ENCODE peak calls at places on chromosome 21, in four cellular contexts. One of them, this sample, is unnamed.
A peak's percentile ranks its signal among the peaks of the same experiment; 100 is the strongest.

GRCh38 chr21:46020581-46020980 is 39.0 kb downstream of the COL6A1 start:
- DNase-seq in ascending aorta: no peak
- DNase-seq in MM.1S: no peak
- DNase-seq in effector memory CD4-positive, alpha-beta T cell: no peak
- DNase-seq in this sample: no peak

GRCh38 chr21:42716074-42716473 is 62.7 kb downstream of the PDE9A start:
- DNase-seq in ascending aorta: no peak
- DNase-seq in MM.1S: no peak
- DNase-seq in effector memory CD4-positive, alpha-beta T cell: no peak
- DNase-seq in this sample: no peak

GRCh38 chr21:42235593-42235992 is 16.7 kb downstream of the ABCG1 start:
- DNase-seq in ascending aorta: no peak
- DNase-seq in MM.1S: no peak
- DNase-seq in effector memory CD4-positive, alpha-beta T cell: no peak
- DNase-seq in this sample: no peak

GRCh38 chr21:14987370-14988170 is 77.2 kb downstream of the NRIP1 start:
- DNase-seq in ascending aorta: no peak
- DNase-seq in MM.1S: no peak
- DNase-seq in effector memory CD4-positive, alpha-beta T cell: no peak
- DNase-seq in this sample: no peak

GRCh38 chr21:16179732-16180131 is 449.9 kb downstream of the USP25 start:
- DNase-seq in ascending aorta: no peak
- DNase-seq in MM.1S: no peak
- DNase-seq in effector memory CD4-positive, alpha-beta T cell: no peak
- DNase-seq in this sample: no peak

GRCh38 chr21:42651515-42652401 is 1.7 kb upstream of the PDE9A start:
- DNase-seq in ascending aorta: no peak
- DNase-seq in MM.1S: no peak
- DNase-seq in effector memory CD4-positive, alpha-beta T cell: no peak
- DNase-seq in this sample: no peak

GRCh38 chr21:25421327-25422028 is 185.8 kb downstream of the MRPL39 start:
- DNase-seq in ascending aorta: no peak
- DNase-seq in MM.1S: peak; percentile 47
- DNase-seq in effector memory CD4-positive, alpha-beta T cell: peak; percentile 19
- DNase-seq in this sample: peak; percentile 14

GRCh38 chr21:34157456-34158025 is 84.2 kb downstream of the MRPS6 start:
- DNase-seq in ascending aorta: no peak
- DNase-seq in MM.1S: no peak
- DNase-seq in effector memory CD4-positive, alpha-beta T cell: no peak
- DNase-seq in this sample: no peak

GRCh38 chr21:42471206-42471605 is 24.8 kb downstream of the RSPH1 start:
- DNase-seq in ascending aorta: no peak
- DNase-seq in MM.1S: no peak
- DNase-seq in effector memory CD4-positive, alpha-beta T cell: no peak
- DNase-seq in this sample: no peak

GRCh38 chr21:44931137-44931500 is 8.7 kb upstream of the SLX9 start:
- DNase-seq in ascending aorta: no peak
- DNase-seq in MM.1S: no peak
- DNase-seq in effector memory CD4-positive, alpha-beta T cell: no peak
- DNase-seq in this sample: no peak

GRCh38 chr21:17784604-17785402 is 34.4 kb downstream of the C21orf91 start:
- DNase-seq in ascending aorta: no peak
- DNase-seq in MM.1S: peak; percentile 85
- DNase-seq in effector memory CD4-positive, alpha-beta T cell: no peak
- DNase-seq in this sample: no peak

GRCh38 chr21:15066231-15066577 is 1.4 kb upstream of the NRIP1 start:
- DNase-seq in ascending aorta: no peak
- DNase-seq in MM.1S: no peak
- DNase-seq in effector memory CD4-positive, alpha-beta T cell: no peak
- DNase-seq in this sample: no peak

GRCh38 chr21:42799948-42800347 is 79.4 kb downstream of the WDR4 start:
- DNase-seq in ascending aorta: no peak
- DNase-seq in MM.1S: no peak
- DNase-seq in effector memory CD4-positive, alpha-beta T cell: no peak
- DNase-seq in this sample: no peak

GRCh38 chr21:26513212-26513611 is 59.9 kb downstream of the CYYR1 start:
- DNase-seq in ascending aorta: peak; percentile 69
- DNase-seq in MM.1S: no peak
- DNase-seq in effector memory CD4-positive, alpha-beta T cell: no peak
- DNase-seq in this sample: no peak

GRCh38 chr21:26405071-26405470 is 168.0 kb downstream of the CYYR1 start:
- DNase-seq in ascending aorta: no peak
- DNase-seq in MM.1S: no peak
- DNase-seq in effector memory CD4-positive, alpha-beta T cell: no peak
- DNase-seq in this sample: no peak

GRCh38 chr21:43031121-43031624 is 44.5 kb downstream of the CBS start:
- DNase-seq in ascending aorta: no peak
- DNase-seq in MM.1S: no peak
- DNase-seq in effector memory CD4-positive, alpha-beta T cell: no peak
- DNase-seq in this sample: no peak

GRCh38 chr21:31678478-31678877 is 19.0 kb downstream of the SOD1 start:
- DNase-seq in ascending aorta: no peak
- DNase-seq in MM.1S: no peak
- DNase-seq in effector memory CD4-positive, alpha-beta T cell: no peak
- DNase-seq in this sample: no peak

GRCh38 chr21:46124083-46124925 is 26.4 kb downstream of the COL6A2 start:
- DNase-seq in ascending aorta: peak; percentile 56
- DNase-seq in MM.1S: no peak
- DNase-seq in effector memory CD4-positive, alpha-beta T cell: no peak
- DNase-seq in this sample: peak; percentile 6

GRCh38 chr21:41819856-41820281 is 53.0 kb upstream of the RIPK4 start:
- DNase-seq in ascending aorta: no peak
- DNase-seq in MM.1S: no peak
- DNase-seq in effector memory CD4-positive, alpha-beta T cell: no peak
- DNase-seq in this sample: no peak

GRCh38 chr21:28253378-28253777 is 739.3 kb downstream of the LTN1 start:
- DNase-seq in ascending aorta: no peak
- DNase-seq in MM.1S: no peak
- DNase-seq in effector memory CD4-positive, alpha-beta T cell: no peak
- DNase-seq in this sample: no peak

GRCh38 chr21:46069719-46070279 is 28.1 kb upstream of the COL6A2 start:
- DNase-seq in ascending aorta: peak; percentile 11
- DNase-seq in MM.1S: no peak
- DNase-seq in effector memory CD4-positive, alpha-beta T cell: no peak
- DNase-seq in this sample: no peak

GRCh38 chr21:29163381-29164115 is 33.1 kb downstream of the MAP3K7CL start:
- DNase-seq in ascending aorta: no peak
- DNase-seq in MM.1S: no peak
- DNase-seq in effector memory CD4-positive, alpha-beta T cell: no peak
- DNase-seq in this sample: no peak

GRCh38 chr21:45330075-45330781 is 42.5 kb upstream of the POFUT2 start:
- DNase-seq in ascending aorta: no peak
- DNase-seq in MM.1S: no peak
- DNase-seq in effector memory CD4-positive, alpha-beta T cell: no peak
- DNase-seq in this sample: no peak

DNA sequence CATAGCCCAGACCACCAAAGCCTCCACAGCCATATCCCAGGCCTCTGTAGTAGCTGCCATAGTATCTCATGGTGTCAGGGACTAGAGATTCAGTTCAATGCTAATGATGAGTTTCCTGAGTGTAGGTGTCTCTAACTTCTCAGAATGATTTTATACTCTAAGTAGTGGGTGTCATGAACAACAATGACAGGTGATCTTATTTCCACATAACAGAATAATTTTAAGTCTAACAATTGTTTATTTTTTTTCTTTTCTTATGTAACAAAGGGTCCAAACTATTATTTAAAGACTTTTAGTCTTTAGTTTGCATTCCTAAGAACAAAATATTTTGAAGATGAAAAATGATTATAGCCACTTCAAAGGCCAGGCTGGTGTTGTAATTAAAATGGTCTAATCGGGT is at the start of gene KRTAP19-6:
- DNase-seq in ascending aorta: no peak
- DNase-seq in MM.1S: no peak
- DNase-seq in effector memory CD4-positive, alpha-beta T cell: no peak
- DNase-seq in this sample: no peak
- H3K9me3 ChIP-seq in ascending aorta: no peaks in the 10 kb centered on the region
- H3K9me3 ChIP-seq in MM.1S: no peaks in the 10 kb centered on the region
- H3K9me3 ChIP-seq in effector memory CD4-positive, alpha-beta T cell: no peaks in the 10 kb centered on the region
- H3K9me3 ChIP-seq in this sample: no peaks in the 10 kb centered on the region

GRCh38 chr21:30315701-30316100 is 4.4 kb downstream of the KRTAP26-1 start:
- DNase-seq in ascending aorta: no peak
- DNase-seq in MM.1S: no peak
- DNase-seq in effector memory CD4-positive, alpha-beta T cell: no peak
- DNase-seq in this sample: no peak
- H3K9me3 ChIP-seq in ascending aorta: no peaks in the 10 kb centered on the region
- H3K9me3 ChIP-seq in MM.1S: no peaks in the 10 kb centered on the region
- H3K9me3 ChIP-seq in effector memory CD4-positive, alpha-beta T cell: no peaks in the 10 kb centered on the region
- H3K9me3 ChIP-seq in this sample: no peaks in the 10 kb centered on the region

DNA sequence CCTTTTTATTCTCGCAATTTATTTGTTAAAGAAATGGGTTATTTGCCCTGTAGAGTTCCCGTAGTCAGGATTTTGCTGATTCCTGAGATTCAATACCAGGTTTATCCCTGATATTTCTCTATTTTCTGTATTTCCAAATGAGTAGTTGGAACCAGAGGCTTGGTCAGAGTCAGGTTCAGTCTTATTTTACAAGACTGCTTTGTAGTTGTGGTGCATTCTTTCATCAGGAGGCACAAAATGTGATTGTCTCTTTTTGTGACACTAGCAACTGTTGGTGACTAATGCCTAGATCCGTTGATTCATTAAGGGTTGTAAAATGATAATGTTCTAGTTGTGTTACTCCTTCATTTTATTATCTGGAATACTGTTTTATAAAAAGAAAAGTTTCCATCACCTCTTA is 95.5 kb upstream of the TPTE start:
- DNase-seq in ascending aorta: no peak
- DNase-seq in MM.1S: no peak
- DNase-seq in effector memory CD4-positive, alpha-beta T cell: no peak
- DNase-seq in this sample: no peak
- H3K9me3 ChIP-seq in ascending aorta: no peaks in the 10 kb centered on the region
- H3K9me3 ChIP-seq in MM.1S: no peaks in the 10 kb centered on the region
- H3K9me3 ChIP-seq in effector memory CD4-positive, alpha-beta T cell: peaks cover 11% of the 10 kb centered on the region
- H3K9me3 ChIP-seq in this sample: peaks cover 4% of the 10 kb centered on the region

GRCh38 chr21:37681711-37682110 is 234.5 kb downstream of the KCNJ6 start:
- DNase-seq in ascending aorta: no peak
- DNase-seq in MM.1S: no peak
- DNase-seq in effector memory CD4-positive, alpha-beta T cell: no peak
- DNase-seq in this sample: no peak
- H3K9me3 ChIP-seq in ascending aorta: no peaks in the 10 kb centered on the region
- H3K9me3 ChIP-seq in MM.1S: no peaks in the 10 kb centered on the region
- H3K9me3 ChIP-seq in effector memory CD4-positive, alpha-beta T cell: no peaks in the 10 kb centered on the region
- H3K9me3 ChIP-seq in this sample: no peaks in the 10 kb centered on the region

GRCh38 chr21:40797881-40798280 is 49.1 kb downstream of the DSCAM start:
- DNase-seq in ascending aorta: no peak
- DNase-seq in MM.1S: no peak
- DNase-seq in effector memory CD4-positive, alpha-beta T cell: no peak
- DNase-seq in this sample: no peak
- H3K9me3 ChIP-seq in ascending aorta: peaks cover 12% of the 10 kb centered on the region
- H3K9me3 ChIP-seq in MM.1S: no peaks in the 10 kb centered on the region
- H3K9me3 ChIP-seq in effector memory CD4-positive, alpha-beta T cell: peaks cover 5% of the 10 kb centered on the region
- H3K9me3 ChIP-seq in this sample: no peaks in the 10 kb centered on the region